ENCODE peak calls at places on chromosomes 3 and 15, in four cellular contexts. J is neuronal stem cell, C is OCI-M1, R is GM04504. O is an unnamed sample.

GRCh38 chr3:190831225-190831624 is 31.3 kb downstream of the GMNC start:
- DNase-seq in J (no peak), C (no peak), R (no peak), O (no peak)

GRCh38 chr15:66405605-66406004 is 18.9 kb downstream of the MAP2K1 start:
- DNase-seq in J (no peak), C (no peak), R (no peak), O (no peak)

GRCh38 chr3:176696816-176697215 is 500.5 kb downstream of the TBL1XR1 start:
- DNase-seq in J (no peak), C (no peak), R (no peak), O (no peak)

GRCh38 chr3:12446298-12446697 is 38.0 kb upstream of the TSEN2 start:
- DNase-seq in J (no peak), C (no peak), R (no peak), O (no peak)

GRCh38 chr3:189122526-189123205 is 49.1 kb upstream of the TPRG1 start:
- DNase-seq in J (no peak), C (no peak), R (no peak), O (no peak)

GRCh38 chr3:141796436-141797166 is 33.4 kb downstream of the GRK7 start:
- DNase-seq in J (no peak), C (peak), R (no peak), O (no peak)

GRCh38 chr3:41267975-41268640 is 68.8 kb downstream of the CTNNB1 start:
- DNase-seq in J (no peak), C (peak), R (peak), O (no peak)

GRCh38 chr3:29822051-29822450 is 541.2 kb downstream of the RBMS3 start:
- DNase-seq in J (no peak), C (no peak), R (peak), O (no peak)

GRCh38 chr3:81823882-81824395 is 62.5 kb upstream of the GBE1 start:
- DNase-seq in J (no peak), C (peak), R (no peak), O (no peak)

GRCh38 chr3:190697901-190698300 is 164.6 kb downstream of the GMNC start:
- DNase-seq in J (no peak), C (no peak), R (peak), O (no peak)

GRCh38 chr3:183698760-183699159 is 1.2 kb downstream of the YEATS2 start:
- DNase-seq in J (no peak), C (peak), R (no peak), O (no peak)

GRCh38 chr3:193728429-193729087 is 135.6 kb downstream of the OPA1 start:
- DNase-seq in J (no peak), C (no peak), R (no peak), O (no peak)

GRCh38 chr3:30258426-30259392 is 347.7 kb upstream of the TGFBR2 start:
- DNase-seq in J (no peak), C (no peak), R (no peak), O (no peak)

GRCh38 chr15:68620721-68621528 is 42.1 kb downstream of the CORO2B start:
- DNase-seq in J (no peak), C (no peak), R (peak), O (no peak)

GRCh38 chr3:194730369-194730768 is 44.7 kb downstream of the FAM43A start:
- DNase-seq in J (no peak), C (no peak), R (no peak), O (no peak)

GRCh38 chr3:11610044-11610671 is 33.6 kb downstream of the VGLL4 start:
- DNase-seq in J (no peak), C (no peak), R (no peak), O (peak)

GRCh38 chr15:50712018-50712417 is 25.4 kb upstream of the TRPM7 start:
- DNase-seq in J (no peak), C (no peak), R (no peak), O (no peak)

GRCh38 chr3:10285307-10285706 is 7.4 kb downstream of the GHRL start:
- DNase-seq in J (no peak), C (no peak), R (no peak), O (no peak)

O was measured in ecto neural progenitor cell.